ENCODE peak calls at places on chromosomes 7 and 10, in five cellular contexts. J is lower leg skin, N is neural crest cell, A is NCI-H1092 treated with DMSO at 0.1 percent for 48 hours, X is Peyer's patch. Z is an unnamed sample.
A peak's percentile ranks its signal among the peaks of the same experiment; 100 is the strongest.

GRCh38 chr10:78405231-78405630 is 371.6 kb downstream of the RPS24 start:
- DNase-seq in X (peak; percentile 17), A (no peak), N (no peak), J (peak; percentile 66), Z (peak; percentile 21)

GRCh38 chr7:95045236-95045923 is 138.0 kb downstream of the PPP1R9A start:
- DNase-seq in N (no peak), J (no peak), X (no peak), A (peak; percentile 47), Z (peak; percentile 35)

GRCh38 chr7:128351296-128352123 is 7.8 kb upstream of the RBM28 start:
- DNase-seq in A (no peak), X (no peak), J (no peak), N (no peak), Z (no peak)

GRCh38 chr10:91975438-91975837 is 51.9 kb downstream of the BTAF1 start:
- DNase-seq in A (no peak), N (no peak), J (no peak), X (no peak), Z (peak; percentile 30)

GRCh38 chr10:106863549-106863948 is 301.0 kb downstream of the SORCS1 start:
- DNase-seq in X (no peak), A (no peak), J (no peak), N (no peak), Z (no peak)

GRCh38 chr10:108132303-108132702 is 967.8 kb upstream of the SORCS1 start:
- DNase-seq in N (no peak), A (no peak), X (no peak), J (no peak), Z (no peak)

GRCh38 chr10:12388671-12389070 is 39.3 kb downstream of the CAMK1D start:
- DNase-seq in A (no peak), X (no peak), J (no peak), N (no peak), Z (no peak)

GRCh38 chr10:14074062-14074884 is 256.5 kb downstream of the FRMD4A start:
- DNase-seq in X (peak; percentile 79), N (no peak), A (peak; percentile 81), J (peak; percentile 97), Z (peak; percentile 100)

GRCh38 chr7:133797818-133798485 is 329.2 kb upstream of the LRGUK start:
- DNase-seq in X (no peak), A (no peak), J (no peak), N (no peak), Z (peak; percentile 73)

GRCh38 chr10:58326967-58327381 is 7.8 kb upstream of the UBE2D1 start:
- DNase-seq in A (no peak), N (no peak), X (no peak), J (peak; percentile 86), Z (peak; percentile 37)